ENCODE peak calls at places on chromosomes 3 and 15, in five cellular contexts. C, O, R, Q and W are unnamed samples.

GRCh38 chr15:73631915-73632669 is 1.1 kb downstream of the NPTN start:
- DNase-seq in C (no peak), O (no peak), R (peak), Q (no peak), W (no peak)

GRCh38 chr15:28955160-28955502 is 69.4 kb downstream of the APBA2 start:
- DNase-seq in C (no peak), O (no peak), R (no peak), Q (no peak), W (peak)

GRCh38 chr3:161153480-161153879 is 48.3 kb upstream of the B3GALNT1 start:
- DNase-seq in C (no peak), O (no peak), R (no peak), Q (no peak), W (no peak)

GRCh38 chr3:171417813-171418212 is 42.4 kb downstream of the TNIK start:
- DNase-seq in C (peak), O (peak), R (no peak), Q (no peak), W (peak)

GRCh38 chr3:31077021-31077601 is 182.7 kb upstream of the GADL1 start:
- DNase-seq in C (peak), O (no peak), R (no peak), Q (no peak), W (peak)

GRCh38 chr3:196640501-196640968 is 1.0 kb downstream of the NRROS start:
- DNase-seq in C (no peak), O (no peak), R (no peak), Q (no peak), W (no peak)

GRCh38 chr15:58487724-58488120 is 55.9 kb downstream of the LIPC start:
- DNase-seq in C (no peak), O (no peak), R (no peak), Q (no peak), W (no peak)

GRCh38 chr15:91258436-91258779 is 158.4 kb downstream of the SV2B start:
- DNase-seq in C (no peak), O (no peak), R (no peak), Q (no peak), W (no peak)

GRCh38 chr15:62528505-62528904 is 363.4 kb upstream of the C2CD4B start:
- DNase-seq in C (no peak), O (no peak), R (no peak), Q (no peak), W (no peak)

GRCh38 chr15:83491486-83491885 is 44.3 kb downstream of the SH3GL3 start:
- DNase-seq in C (no peak), O (no peak), R (no peak), Q (no peak), W (no peak)

GRCh38 chr15:67534360-67534759 is 8.1 kb upstream of the MAP2K5 start:
- DNase-seq in C (no peak), O (no peak), R (no peak), Q (no peak), W (no peak)

GRCh38 chr15:38912067-38912466 is 347.5 kb upstream of the RASGRP1 start:
- DNase-seq in C (peak), O (no peak), R (no peak), Q (no peak), W (no peak)

GRCh38 chr15:75153565-75154248 is 48.0 kb upstream of the C15orf39 start:
- DNase-seq in C (no peak), O (no peak), R (no peak), Q (no peak), W (no peak)

GRCh38 chr3:38647217-38647970 is 2.1 kb downstream of the SCN5A start:
- DNase-seq in C (no peak), O (no peak), R (no peak), Q (no peak), W (no peak)

GRCh38 chr3:150725548-150725947 is 21.8 kb upstream of the ERICH6 start:
- DNase-seq in C (no peak), O (no peak), R (no peak), Q (no peak), W (no peak)

GRCh38 chr3:98172621-98173020 is 6.1 kb downstream of the OR5H15 start:
- DNase-seq in C (no peak), O (no peak), R (no peak), Q (no peak), W (no peak)

GRCh38 chr15:68537097-68537496 is 41.7 kb upstream of the CORO2B start:
- DNase-seq in C (no peak), O (no peak), R (no peak), Q (no peak), W (no peak)

GRCh38 chr3:13541691-13542090 is 7.2 kb upstream of the FBLN2 start:
- DNase-seq in C (no peak), O (no peak), R (no peak), Q (no peak), W (peak)

GRCh38 chr3:63900459-63900858 is 11.7 kb downstream of the SCAANT1 start:
- DNase-seq in C (no peak), O (no peak), R (no peak), Q (no peak), W (no peak)

GRCh38 chr3:122940628-122941086 is 86.9 kb downstream of the SEMA5B start:
- DNase-seq in C (no peak), O (no peak), R (no peak), Q (no peak), W (no peak)

GRCh38 chr3:104436536-104436935 is 930.2 kb upstream of the ALCAM start:
- DNase-seq in C (no peak), O (no peak), R (no peak), Q (no peak), W (no peak)

GRCh38 chr15:37933685-37934084 is 755 bp upstream of the TMCO5A start:
- DNase-seq in C (peak), O (no peak), R (no peak), Q (no peak), W (no peak)

GRCh38 chr3:192929146-192929545 is 11.5 kb upstream of the MB21D2 start:
- DNase-seq in C (no peak), O (no peak), R (no peak), Q (no peak), W (no peak)

GRCh38 chr3:45273681-45274515 is 47.8 kb upstream of the TMEM158 start:
- DNase-seq in C (no peak), O (no peak), R (no peak), Q (no peak), W (no peak)

GRCh38 chr3:124588794-124589193 is 141.5 kb upstream of the UMPS start:
- DNase-seq in C (no peak), O (no peak), R (no peak), Q (no peak), W (no peak)

GRCh38 chr3:117622130-117622841 is 912.7 kb downstream of the TUSC7 start:
- DNase-seq in C (peak), O (no peak), R (no peak), Q (no peak), W (peak)

GRCh38 chr3:44913868-44914468 is 39.6 kb downstream of the TGM4 start:
- DNase-seq in C (peak), O (peak), R (peak), Q (peak), W (peak)

GRCh38 chr15:67138946-67139855 is 73.8 kb downstream of the SMAD3 start:
- DNase-seq in C (no peak), O (no peak), R (peak), Q (no peak), W (no peak)

GRCh38 chr3:32105291-32106131 is 909 bp upstream of the GPD1L start:
- DNase-seq in C (no peak), O (no peak), R (no peak), Q (no peak), W (no peak)

GRCh38 chr3:164604687-164605086 is 473.6 kb downstream of the SI start:
- DNase-seq in C (no peak), O (no peak), R (no peak), Q (no peak), W (no peak)

GRCh38 chr3:184428561-184429175 is 48.8 kb downstream of the CHRD start:
- DNase-seq in C (no peak), O (no peak), R (peak), Q (no peak), W (peak)
- TF ChIP-seq CTCF in C (no peak), O (no peak), R (no peak), Q (no peak), W (no peak)

GRCh38 chr3:15903164-15903563 is 105.4 kb upstream of the ANKRD28 start:
- DNase-seq in C (no peak), O (peak), R (peak), Q (no peak), W (no peak)

GRCh38 chr3:15903776-15904720 is 106.3 kb upstream of the ANKRD28 start:
- DNase-seq in C (no peak), O (peak), R (peak), Q (no peak), W (no peak)

GRCh38 chr3:15899438-15899837 is 101.7 kb upstream of the ANKRD28 start:
- DNase-seq in C (peak), O (no peak), R (no peak), Q (no peak), W (peak)

DNA sequence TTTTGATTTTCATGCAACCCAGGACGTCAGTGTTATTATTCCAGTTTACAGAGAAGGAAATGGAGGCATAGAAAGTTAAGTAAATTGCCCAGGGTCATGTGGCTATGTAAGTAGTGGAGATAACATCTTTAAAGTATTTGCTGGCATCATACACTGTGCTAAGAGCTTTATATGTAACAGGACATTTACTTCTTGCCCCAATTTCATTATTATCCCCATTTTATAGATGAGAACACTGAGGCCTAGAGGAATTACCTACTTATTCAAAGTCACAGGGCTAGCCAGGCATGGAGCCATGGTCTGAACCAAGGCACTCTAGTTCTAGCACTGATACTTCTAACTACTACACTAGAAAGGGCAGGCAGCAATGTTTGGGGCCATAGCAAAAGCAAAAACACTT is 107.3 kb upstream of the ANKRD28 start:
- DNase-seq in C (no peak), O (no peak), R (no peak), Q (no peak), W (no peak)
- H3K4me3 ChIP-seq in C (no peak), O (no peak), R (no peak), Q (no peak), W (no peak)

GRCh38 chr3:9890249-9891071 is at the start of gene JAGN1:
- DNase-seq in C (peak), O (peak), R (peak), Q (peak), W (peak)
- TF ChIP-seq CTCF in C (no peak), O (peak), R (no peak), Q (no peak), W (no peak)

GRCh38 chr15:81265944-81266775 is 57.8 kb downstream of the STARD5 start:
- DNase-seq in C (peak), O (peak), R (peak), Q (peak), W (peak)
- H3K4me3 ChIP-seq in C (no peak), O (peak), R (no peak), Q (peak), W (no peak)

DNA sequence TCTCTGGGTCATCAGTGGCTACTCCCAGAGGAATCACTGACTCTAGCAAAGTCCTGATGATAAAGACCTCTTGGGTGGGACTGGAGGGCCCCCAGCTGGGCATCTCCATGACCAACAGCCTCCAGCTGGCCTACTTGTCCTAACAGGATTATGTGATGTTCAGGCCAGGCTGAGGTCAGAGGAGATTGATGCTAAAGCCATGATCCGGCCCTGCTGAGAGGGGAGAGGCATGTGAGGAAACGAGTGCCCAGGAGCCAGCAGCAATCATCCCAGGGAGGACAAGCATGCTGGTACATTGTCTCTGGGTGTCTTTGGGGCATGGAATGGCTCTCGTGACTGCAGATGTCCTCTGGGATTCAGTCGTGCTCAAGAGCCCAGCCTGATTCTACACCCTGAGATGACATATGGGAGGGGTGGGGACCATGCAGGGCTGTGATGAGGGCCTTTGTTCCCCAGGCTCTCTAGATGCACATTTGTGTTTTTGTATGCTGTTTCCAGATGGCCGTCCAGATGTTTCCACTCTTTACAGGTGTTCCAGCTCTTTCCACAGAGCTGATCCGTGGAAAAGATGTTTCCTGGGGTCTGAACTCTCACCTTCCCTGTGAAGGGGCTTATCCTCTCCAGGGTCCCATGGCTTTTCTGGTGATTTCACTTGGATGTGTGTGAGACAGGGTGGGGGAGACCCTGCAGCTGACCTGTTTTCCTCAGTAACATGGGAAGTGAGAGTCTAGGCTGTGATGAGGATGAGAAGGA is 20.2 kb downstream of the SLC24A1 start:
- DNase-seq in C (no peak), O (no peak), R (no peak), Q (no peak), W (no peak)
- TF ChIP-seq CTCF in C (no peak), O (no peak), R (no peak), Q (no peak), W (no peak)

GRCh38 chr3:42771271-42771670 is 1.8 kb downstream of the CCDC13 start:
- DNase-seq in C (no peak), O (no peak), R (no peak), Q (no peak), W (no peak)

GRCh38 chr3:42769477-42770131 is 3.4 kb downstream of the CCDC13 start:
- DNase-seq in C (no peak), O (no peak), R (no peak), Q (no peak), W (no peak)

GRCh38 chr3:42773409-42773751 is 327 bp upstream of the CCDC13 start:
- DNase-seq in C (no peak), O (no peak), R (no peak), Q (no peak), W (no peak)

GRCh38 chr3:42778644-42779043 is 5.6 kb upstream of the CCDC13 start:
- DNase-seq in C (peak), O (no peak), R (no peak), Q (no peak), W (no peak)

GRCh38 chr3:42772670-42773408 is at the start of gene CCDC13:
- DNase-seq in C (peak), O (peak), R (peak), Q (peak), W (peak)
- H3K4me3 ChIP-seq in C (peak), O (peak), R (peak), Q (peak), W (peak)

DNA sequence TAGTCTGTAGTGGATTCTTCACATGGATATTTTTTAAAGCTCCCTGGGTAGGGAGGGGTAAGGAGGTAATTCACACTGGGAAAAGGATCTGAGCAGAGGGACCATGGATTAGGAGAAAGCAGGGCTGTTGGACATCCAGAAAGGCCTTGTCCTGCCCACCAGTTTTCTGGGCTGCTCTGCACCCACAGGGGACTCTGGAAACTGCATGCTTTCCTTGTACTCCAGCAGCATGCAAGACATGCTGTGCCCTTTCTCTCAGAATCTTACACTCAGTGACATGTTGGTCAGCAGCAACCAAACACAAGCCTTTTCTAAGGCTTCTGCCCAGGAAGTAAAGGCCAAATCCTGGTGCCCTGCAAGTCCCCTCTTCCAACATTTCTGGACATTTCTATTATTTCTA is 2.5 kb upstream of the FBN1 start:
- DNase-seq in C (no peak), O (no peak), R (no peak), Q (no peak), W (no peak)
- TF ChIP-seq CTCF in C (peak), O (peak), R (peak), Q (no peak), W (peak)

GRCh38 chr15:26831951-26832350 is 34.9 kb upstream of the GABRA5 start:
- DNase-seq in C (no peak), O (no peak), R (no peak), Q (no peak), W (no peak)
- H3K4me3 ChIP-seq in C (no peak), O (no peak), R (no peak), Q (no peak), W (no peak)

DNA sequence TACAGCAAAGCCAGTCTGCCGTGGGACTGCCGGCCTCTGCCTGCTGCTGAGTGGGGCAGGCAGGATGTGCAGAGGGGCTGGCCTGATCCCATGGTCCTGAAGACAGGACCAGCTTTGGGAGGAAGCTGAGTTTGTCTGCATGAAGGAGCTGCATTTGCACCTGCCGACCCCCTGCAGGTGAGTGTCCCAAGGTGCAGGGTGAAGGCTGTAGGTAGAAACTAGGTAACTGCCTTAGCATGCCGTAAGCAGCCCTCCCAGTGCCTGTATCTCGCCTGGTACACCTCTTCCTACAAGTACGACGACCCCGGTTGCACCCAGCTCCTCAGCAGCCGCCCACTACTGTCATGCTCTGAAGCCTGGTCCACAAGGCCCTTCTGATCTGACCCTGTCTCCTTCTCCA is 34.9 kb downstream of the AMOTL2 start:
- DNase-seq in C (no peak), O (no peak), R (peak), Q (no peak), W (no peak)
- TF ChIP-seq CTCF in C (no peak), O (no peak), R (no peak), Q (no peak), W (no peak)